ENCODE peak calls at places on chromosomes 3 and 15, in five cellular contexts. One of them, this sample, is unnamed.
A peak's percentile ranks its signal among the peaks of the same experiment; 100 is the strongest.

GRCh38 chr3:189324538-189325138 is 152.9 kb downstream of the TPRG1 start:
- DNase-seq in WERI-Rb-1: no peak
- DNase-seq in NCI-H2081: peak; percentile 92
- DNase-seq in M059J: peak; percentile 100
- DNase-seq in activated gamma-delta T cell treated with anti-CD3 and anti-CD28 coated beads, Interleukin-2, amount 50 U/mL, for 16 hours: peak; percentile 70
- DNase-seq in this sample: peak; percentile 94

GRCh38 chr3:24192469-24193056 is 247.5 kb downstream of the NR1D2 start:
- DNase-seq in WERI-Rb-1: no peak
- DNase-seq in NCI-H2081: no peak
- DNase-seq in M059J: no peak
- DNase-seq in activated gamma-delta T cell treated with anti-CD3 and anti-CD28 coated beads, Interleukin-2, amount 50 U/mL, for 16 hours: no peak
- DNase-seq in this sample: no peak

GRCh38 chr3:11050666-11051323 is 58.2 kb downstream of the SLC6A1 start:
- DNase-seq in WERI-Rb-1: no peak
- DNase-seq in NCI-H2081: no peak
- DNase-seq in M059J: peak; percentile 5
- DNase-seq in activated gamma-delta T cell treated with anti-CD3 and anti-CD28 coated beads, Interleukin-2, amount 50 U/mL, for 16 hours: no peak
- DNase-seq in this sample: no peak

GRCh38 chr15:23910030-23910429 is 222.9 kb upstream of the NDN start:
- DNase-seq in WERI-Rb-1: no peak
- DNase-seq in NCI-H2081: no peak
- DNase-seq in M059J: no peak
- DNase-seq in activated gamma-delta T cell treated with anti-CD3 and anti-CD28 coated beads, Interleukin-2, amount 50 U/mL, for 16 hours: no peak
- DNase-seq in this sample: no peak

GRCh38 chr3:127486337-127486944 is 104.1 kb downstream of the TPRA1 start:
- DNase-seq in WERI-Rb-1: no peak
- DNase-seq in NCI-H2081: no peak
- DNase-seq in M059J: no peak
- DNase-seq in activated gamma-delta T cell treated with anti-CD3 and anti-CD28 coated beads, Interleukin-2, amount 50 U/mL, for 16 hours: no peak
- DNase-seq in this sample: no peak

GRCh38 chr15:37046876-37047614 is 53.3 kb downstream of the MEIS2 start:
- DNase-seq in WERI-Rb-1: no peak
- DNase-seq in NCI-H2081: no peak
- DNase-seq in M059J: peak; percentile 32
- DNase-seq in activated gamma-delta T cell treated with anti-CD3 and anti-CD28 coated beads, Interleukin-2, amount 50 U/mL, for 16 hours: no peak
- DNase-seq in this sample: no peak

GRCh38 chr3:196643201-196643749 is 3.8 kb downstream of the NRROS start:
- DNase-seq in WERI-Rb-1: no peak
- DNase-seq in NCI-H2081: no peak
- DNase-seq in M059J: no peak
- DNase-seq in activated gamma-delta T cell treated with anti-CD3 and anti-CD28 coated beads, Interleukin-2, amount 50 U/mL, for 16 hours: peak; percentile 66
- DNase-seq in this sample: no peak

GRCh38 chr15:77476999-77477398 is 56.3 kb downstream of the HMG20A start:
- DNase-seq in WERI-Rb-1: no peak
- DNase-seq in NCI-H2081: no peak
- DNase-seq in M059J: no peak
- DNase-seq in activated gamma-delta T cell treated with anti-CD3 and anti-CD28 coated beads, Interleukin-2, amount 50 U/mL, for 16 hours: no peak
- DNase-seq in this sample: no peak

GRCh38 chr15:62389887-62390792 is 225.1 kb upstream of the C2CD4B start:
- DNase-seq in WERI-Rb-1: peak; percentile 60
- DNase-seq in NCI-H2081: peak; percentile 81
- DNase-seq in M059J: peak; percentile 65
- DNase-seq in activated gamma-delta T cell treated with anti-CD3 and anti-CD28 coated beads, Interleukin-2, amount 50 U/mL, for 16 hours: no peak
- DNase-seq in this sample: peak; percentile 72

GRCh38 chr3:8301977-8302589 is 199.5 kb upstream of the LMCD1 start:
- DNase-seq in WERI-Rb-1: peak; percentile 29
- DNase-seq in NCI-H2081: peak; percentile 14
- DNase-seq in M059J: peak; percentile 35
- DNase-seq in activated gamma-delta T cell treated with anti-CD3 and anti-CD28 coated beads, Interleukin-2, amount 50 U/mL, for 16 hours: no peak
- DNase-seq in this sample: no peak

GRCh38 chr3:126930936-126931600 is 51.8 kb upstream of the PLXNA1 start:
- DNase-seq in WERI-Rb-1: no peak
- DNase-seq in NCI-H2081: no peak
- DNase-seq in M059J: no peak
- DNase-seq in activated gamma-delta T cell treated with anti-CD3 and anti-CD28 coated beads, Interleukin-2, amount 50 U/mL, for 16 hours: no peak
- DNase-seq in this sample: no peak

GRCh38 chr3:9250236-9250635 is 790 bp upstream of the SRGAP3 start:
- DNase-seq in WERI-Rb-1: no peak
- DNase-seq in NCI-H2081: peak; percentile 0
- DNase-seq in M059J: no peak
- DNase-seq in activated gamma-delta T cell treated with anti-CD3 and anti-CD28 coated beads, Interleukin-2, amount 50 U/mL, for 16 hours: no peak
- DNase-seq in this sample: no peak

GRCh38 chr3:2615080-2615479 is 495.1 kb downstream of the IL5RA start:
- DNase-seq in WERI-Rb-1: no peak
- DNase-seq in NCI-H2081: no peak
- DNase-seq in M059J: no peak
- DNase-seq in activated gamma-delta T cell treated with anti-CD3 and anti-CD28 coated beads, Interleukin-2, amount 50 U/mL, for 16 hours: no peak
- DNase-seq in this sample: no peak

GRCh38 chr15:75368689-75369239 is 357 bp upstream of the MAN2C1 start:
- DNase-seq in WERI-Rb-1: no peak
- DNase-seq in NCI-H2081: no peak
- DNase-seq in M059J: no peak
- DNase-seq in activated gamma-delta T cell treated with anti-CD3 and anti-CD28 coated beads, Interleukin-2, amount 50 U/mL, for 16 hours: no peak
- DNase-seq in this sample: peak; percentile 13

This sample was measured in T-helper 2 cell treated with Interferon-gamma antibody and Interleukin-4, amounts not matched to agents 5 μg/mL and 100 μg/mL, for 36 hours.